ENCODE peak calls at places on chromosomes 13 and 19, in nine cellular contexts. A is BJ; F is astrocyte of the cerebellum; B is upper lobe of right lung; Z is GM23248; N is foreskin fibroblast; U is CD8-positive, alpha-beta memory T cell; D is PC-9; K is AG10803. J is an unnamed sample.

GRCh38 chr19:28898279-28898678 is 314.7 kb downstream of the UQCRFS1 start:
- DNase-seq in B (no peak), U (no peak), Z (peak), D (no peak), A (peak), K (peak), F (no peak), N (peak), J (no peak)

GRCh38 chr19:4086336-4086953 is 19.7 kb upstream of the ZBTB7A start:
- DNase-seq in N (no peak), B (no peak), K (no peak), F (no peak), A (no peak), Z (no peak), U (no peak), D (peak), J (no peak)

GRCh38 chr19:2049741-2050348 is 1.2 kb downstream of the MKNK2 start:
- DNase-seq in D (peak), B (peak), F (no peak), Z (peak), N (peak), A (no peak), K (peak), U (peak), J (peak)

GRCh38 chr13:103066991-103067390 is 774 bp upstream of the SLC10A2 start:
- DNase-seq in F (no peak), Z (no peak), B (no peak), U (no peak), N (no peak), K (no peak), A (no peak), D (no peak), J (no peak)

GRCh38 chr13:28611021-28611420 is 47.9 kb upstream of the POMP start:
- DNase-seq in A (no peak), N (no peak), B (no peak), D (no peak), Z (no peak), U (no peak), F (no peak), K (no peak), J (no peak)

GRCh38 chr19:39307822-39308530 is 11.8 kb downstream of the IFNL1 start:
- DNase-seq in K (no peak), U (no peak), N (no peak), A (no peak), D (no peak), F (no peak), B (no peak), Z (peak), J (no peak)

GRCh38 chr19:17681505-17682125 is 6.5 kb downstream of the UNC13A start:
- DNase-seq in K (peak), D (no peak), U (peak), A (no peak), Z (peak), B (no peak), N (peak), F (no peak), J (peak)

GRCh38 chr13:20053016-20053415 is 94.5 kb downstream of the ZMYM2 start:
- DNase-seq in K (peak), N (no peak), B (no peak), Z (peak), A (no peak), F (no peak), D (no peak), U (no peak), J (no peak)

GRCh38 chr13:41389580-41389979 is 67.8 kb upstream of the RGCC start:
- DNase-seq in B (no peak), A (no peak), F (no peak), D (no peak), K (no peak), U (no peak), Z (no peak), N (no peak), J (no peak)

GRCh38 chr19:18866800-18867123 is 29.2 kb downstream of the CERS1 start:
- DNase-seq in B (no peak), F (no peak), D (no peak), K (no peak), A (no peak), Z (no peak), U (no peak), N (no peak), J (no peak)

GRCh38 chr19:53879145-53880037 is 2.6 kb upstream of the PRKCG start:
- DNase-seq in F (peak), D (peak), N (peak), U (peak), K (peak), A (peak), Z (peak), B (peak), J (peak)

GRCh38 chr13:105538346-105538745 is 997.1 kb downstream of the EFNB2 start:
- DNase-seq in B (no peak), F (no peak), N (no peak), A (no peak), Z (no peak), U (no peak), D (no peak), K (no peak), J (no peak)

GRCh38 chr19:5738423-5738822 is 18.0 kb downstream of the CATSPERD start:
- DNase-seq in Z (peak), U (no peak), F (no peak), A (no peak), N (no peak), D (peak), B (no peak), K (peak), J (no peak)

GRCh38 chr19:35246466-35247096 is 2.2 kb upstream of the LSR start:
- DNase-seq in F (no peak), D (no peak), N (no peak), K (no peak), U (no peak), B (no peak), A (no peak), Z (no peak), J (no peak)

GRCh38 chr19:15124572-15125231 is 17.5 kb downstream of the SYDE1 start:
- DNase-seq in D (no peak), K (no peak), A (no peak), F (no peak), B (no peak), N (no peak), U (no peak), Z (peak), J (no peak)

GRCh38 chr13:111469450-111469849 is 149.0 kb downstream of the TEX29 start:
- DNase-seq in F (no peak), B (no peak), A (no peak), U (no peak), Z (no peak), K (no peak), D (no peak), N (no peak), J (no peak)

GRCh38 chr13:113117335-113117872 is 5.2 kb upstream of the F10 start:
- DNase-seq in Z (peak), A (no peak), D (no peak), U (no peak), K (peak), F (no peak), B (no peak), N (no peak), J (no peak)

GRCh38 chr19:18507021-18507726 is 14.7 kb downstream of the ELL start:
- DNase-seq in F (no peak), K (no peak), D (no peak), N (no peak), U (peak), B (no peak), Z (no peak), A (no peak), J (no peak)

GRCh38 chr13:61575941-61576340 is 160.3 kb upstream of the PCDH20 start:
- DNase-seq in A (no peak), K (no peak), N (no peak), F (no peak), U (no peak), Z (no peak), B (no peak), D (no peak), J (no peak)

GRCh38 chr13:95553614-95554385 is 1.3 kb downstream of the CLDN10 start:
- DNase-seq in U (no peak), K (no peak), B (no peak), A (no peak), F (no peak), N (no peak), D (no peak), Z (no peak), J (no peak)

GRCh38 chr13:95556981-95557380 is 4.5 kb downstream of the CLDN10 start:
- DNase-seq in U (no peak), B (no peak), Z (no peak), A (no peak), N (no peak), D (no peak), K (no peak), F (no peak), J (no peak)

GRCh38 chr13:95553271-95553588 is 710 bp downstream of the CLDN10 start:
- DNase-seq in K (no peak), D (no peak), F (no peak), A (no peak), Z (no peak), U (no peak), B (no peak), N (no peak), J (no peak)

GRCh38 chr13:95552208-95552538 is 347 bp upstream of the CLDN10 start:
- DNase-seq in D (no peak), B (no peak), A (no peak), U (no peak), N (no peak), F (no peak), K (no peak), Z (no peak), J (no peak)

GRCh38 chr13:95552539-95553270 is at the start of gene CLDN10:
- DNase-seq in Z (no peak), U (no peak), D (no peak), N (no peak), A (no peak), F (no peak), K (no peak), B (no peak), J (no peak)
- H3K4me3 ChIP-seq in Z (no peak), U (no peak), D (no peak), N (no peak), A (no peak), F (peak), K (no peak), B (peak), J (peak)

DNA sequence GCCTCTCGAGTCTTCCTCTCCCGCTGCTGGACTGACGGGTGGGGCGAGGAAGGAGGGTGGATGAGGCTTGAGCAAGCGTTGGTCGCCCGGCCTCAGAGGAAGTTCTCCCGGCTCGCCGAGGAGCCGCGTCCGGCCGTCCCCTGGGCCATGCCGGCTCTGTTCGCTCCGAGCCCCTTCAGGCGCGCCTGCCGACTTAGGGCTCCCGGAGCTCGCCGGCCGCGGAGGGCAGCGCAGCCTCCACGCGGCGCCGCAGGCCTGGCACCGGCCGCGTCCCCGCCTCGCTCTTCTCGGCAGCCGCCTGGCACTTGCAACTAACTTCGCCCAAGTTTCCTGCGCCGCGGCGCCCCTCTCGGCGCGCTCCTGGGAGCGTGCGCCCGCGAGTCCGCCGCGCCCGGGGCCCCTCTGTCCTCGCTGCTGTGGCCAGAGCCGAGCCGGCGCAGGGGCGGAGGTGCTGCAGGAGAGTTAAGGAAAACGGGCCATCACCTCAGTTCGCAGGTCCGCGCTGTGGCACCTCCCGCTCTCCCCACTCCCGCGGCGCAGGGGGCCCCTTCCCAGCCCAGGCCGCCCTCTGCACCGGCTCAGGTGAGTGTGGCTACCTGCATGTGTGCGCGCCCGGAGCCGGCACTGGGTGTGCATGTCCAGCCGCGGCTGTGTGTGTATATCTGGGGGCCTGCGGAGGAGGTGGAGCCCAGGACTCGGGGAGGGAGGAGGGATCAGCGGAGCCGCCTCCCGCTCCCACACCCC is 639 bp upstream of the SOX21 start:
- DNase-seq in D (no peak), B (peak), A (peak), Z (peak), F (peak), K (peak), U (no peak), N (peak), J (no peak)
- H3K4me3 ChIP-seq in D (no peak), B (peak), A (no peak), Z (peak), F (peak), K (no peak), U (no peak), N (no peak), J (peak)

GRCh38 chr19:42285546-42285945 is 16.4 kb upstream of the PRR19 start:
- DNase-seq in A (no peak), N (no peak), D (no peak), B (no peak), Z (no peak), K (no peak), F (no peak), U (no peak), J (no peak)
- H3K4me3 ChIP-seq in A (peak), N (peak), D (no peak), B (peak), Z (peak), K (peak), F (peak), U (peak), J (no peak)

GRCh38 chr13:48151766-48152165 is 56.9 kb upstream of the MED4 start:
- DNase-seq in D (no peak), K (no peak), B (no peak), A (no peak), F (peak), Z (no peak), N (no peak), U (no peak), J (no peak)
- H3K4me3 ChIP-seq in D (no peak), K (no peak), B (no peak), A (no peak), F (no peak), Z (no peak), N (no peak), U (peak), J (no peak)

DNA sequence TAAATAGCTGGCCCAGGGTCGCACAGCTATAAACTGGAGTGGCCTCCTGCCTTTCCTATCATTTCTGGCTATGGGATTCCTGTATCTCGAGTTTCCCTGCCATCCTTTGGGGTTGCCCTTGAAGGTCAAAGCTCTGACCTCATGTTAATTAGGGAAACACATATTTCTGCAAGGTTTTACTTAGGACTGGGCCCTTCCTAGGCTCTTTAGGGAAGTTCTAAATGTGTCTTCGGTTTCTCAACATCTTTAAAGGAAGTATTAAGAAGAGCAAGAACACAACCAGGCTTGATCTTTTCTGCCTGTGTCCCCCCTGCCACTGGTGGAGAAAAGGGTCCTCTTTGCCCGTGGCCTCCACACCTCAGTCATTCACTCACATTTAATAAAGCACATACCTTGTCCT is 10.8 kb downstream of the LCP1 start:
- DNase-seq in A (no peak), B (no peak), D (no peak), U (no peak), N (no peak), F (no peak), Z (no peak), K (no peak), J (no peak)
- H3K4me3 ChIP-seq in A (no peak), B (no peak), D (no peak), U (peak), N (no peak), F (no peak), Z (no peak), K (no peak), J (no peak)

DNA sequence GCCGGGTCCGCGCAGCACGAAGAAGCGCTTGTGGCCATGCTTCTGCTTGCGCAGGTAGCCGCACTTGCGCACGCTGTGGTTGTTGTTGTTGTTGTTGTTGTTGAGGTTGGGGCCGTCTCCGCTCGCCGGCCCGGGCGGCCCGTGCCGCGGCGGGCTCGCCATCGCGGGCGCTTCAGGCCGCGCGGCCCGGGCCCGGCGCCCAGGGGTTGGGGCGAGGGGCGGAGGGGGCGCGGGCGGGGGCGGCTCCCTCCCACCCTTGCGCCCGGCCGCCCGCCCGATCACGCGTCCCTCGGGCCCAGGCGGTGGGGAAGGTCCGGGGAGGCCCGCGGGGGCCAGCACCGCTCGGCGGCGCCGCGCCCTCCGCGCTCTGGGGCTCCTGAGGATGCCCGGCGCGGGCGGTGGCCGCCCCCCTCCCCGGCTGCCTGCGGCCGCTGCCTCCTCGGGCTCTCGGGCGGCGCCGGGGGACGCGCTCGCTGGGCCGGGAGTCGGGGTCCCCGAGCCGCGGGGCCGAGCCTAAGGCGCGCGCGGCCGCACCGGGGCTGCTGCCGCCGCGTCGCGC is 412 bp downstream of the IRS2 start:
- DNase-seq in A (no peak), Z (peak), B (no peak), F (no peak), N (no peak), D (no peak), K (no peak), U (peak), J (no peak)
- H3K4me3 ChIP-seq in A (peak), Z (peak), B (peak), F (peak), N (peak), D (peak), K (peak), U (no peak), J (peak)